ENCODE peak calls at places on chromosomes 7 and 10, in four cellular contexts. A is WTC11, Q is HEK293T, B is K562. J is an unnamed sample.

GRCh38 chr10:132844069-132844809 is 58.3 kb upstream of the NKX6-2 start:
- DNase-seq in A (no peak), Q (no peak), B (no peak), J (no peak)

GRCh38 chr7:133300097-133300496 is 47.2 kb downstream of the EXOC4 start:
- DNase-seq in A (no peak), Q (no peak), B (no peak), J (no peak)

GRCh38 chr7:120033114-120033513 is 239.9 kb upstream of the KCND2 start:
- DNase-seq in A (no peak), Q (no peak), B (peak), J (no peak)

GRCh38 chr7:138865843-138866242 is 67.8 kb upstream of the ATP6V0A4 start:
- DNase-seq in A (peak), Q (no peak), B (peak), J (no peak)

GRCh38 chr10:93542358-93542791 is 24.1 kb upstream of the FFAR4 start:
- DNase-seq in A (no peak), Q (no peak), B (peak), J (no peak)

GRCh38 chr7:43926193-43927043 is at the start of gene UBE2D4:
- DNase-seq in A (peak), Q (peak), B (peak), J (peak)

GRCh38 chr7:10237306-10237705 is 736.4 kb upstream of the PHF14 start:
- DNase-seq in A (no peak), Q (no peak), B (no peak), J (peak)

GRCh38 chr7:105346593-105347322 is 42.0 kb downstream of the SRPK2 start:
- DNase-seq in A (no peak), Q (no peak), B (no peak), J (no peak)

GRCh38 chr10:102420443-102420809 is 210 bp upstream of the FBXL15 start:
- DNase-seq in A (peak), Q (no peak), B (peak), J (no peak)

GRCh38 chr10:128927821-128928220 is 539.2 kb upstream of the MGMT start:
- DNase-seq in A (peak), Q (no peak), B (no peak), J (no peak)

GRCh38 chr10:91700273-91700672 is 67.4 kb upstream of the PPP1R3C start:
- DNase-seq in A (no peak), Q (no peak), B (no peak), J (no peak)

GRCh38 chr7:132290021-132290420 is 286.2 kb downstream of the PLXNA4 start:
- DNase-seq in A (no peak), Q (no peak), B (no peak), J (no peak)

GRCh38 chr10:46539596-46540411 is 16.7 kb downstream of the GPRIN2 start:
- DNase-seq in A (peak), Q (no peak), B (no peak), J (peak)

GRCh38 chr10:125343118-125343752 is 182.9 kb upstream of the CTBP2 start:
- DNase-seq in A (peak), Q (peak), B (peak), J (peak)

GRCh38 chr10:87750001-87750651 is 67.9 kb downstream of the ATAD1 start:
- DNase-seq in A (no peak), Q (no peak), B (no peak), J (no peak)

GRCh38 chr7:47337021-47337492 is 244.9 kb downstream of the TNS3 start:
- DNase-seq in A (no peak), Q (no peak), B (no peak), J (no peak)

GRCh38 chr10:50326757-50327701 is 75.7 kb upstream of the ASAH2 start:
- DNase-seq in A (no peak), Q (no peak), B (peak), J (no peak)

GRCh38 chr7:84204655-84205054 is 10.1 kb upstream of the SEMA3A start:
- DNase-seq in A (no peak), Q (no peak), B (no peak), J (no peak)

GRCh38 chr10:77157248-77158019 is 480.2 kb downstream of the KCNMA1 start:
- DNase-seq in A (no peak), Q (no peak), B (no peak), J (no peak)
- TF ChIP-seq ELF4 in A (no peak), Q (no peak), B (no peak), J (no peak)

DNA sequence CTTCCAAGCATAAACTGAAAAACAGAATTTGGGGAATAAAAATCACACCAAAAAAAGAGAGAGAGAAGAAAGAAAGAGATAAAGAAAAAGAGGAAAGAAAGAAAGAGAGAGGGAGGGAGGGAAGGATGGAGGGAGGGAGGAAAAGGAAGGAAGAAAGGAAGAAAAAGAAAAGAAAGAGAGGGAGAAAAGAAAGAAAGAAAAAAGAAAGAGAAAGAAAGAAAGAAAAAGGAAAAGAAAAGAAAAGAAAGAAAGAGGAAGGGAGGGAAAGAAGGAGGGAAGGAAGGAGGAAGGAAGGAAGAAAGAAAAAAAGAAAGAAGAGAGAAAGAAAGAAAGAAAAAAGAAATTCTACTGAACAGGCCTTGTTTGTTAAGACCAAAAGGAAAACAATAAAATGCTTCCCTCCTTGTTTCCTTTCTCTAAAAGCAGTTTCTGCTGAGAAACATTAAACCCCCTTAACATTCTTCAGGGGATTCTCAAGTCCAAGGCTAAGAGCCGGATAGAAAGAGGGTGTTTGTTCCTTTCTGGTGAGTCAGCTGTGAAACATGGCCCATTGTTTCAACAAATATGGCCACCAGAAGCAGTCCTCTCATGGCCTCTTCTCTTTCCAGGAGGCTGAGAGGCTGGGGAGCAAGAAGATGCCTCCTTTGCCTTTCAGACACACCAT is 46.9 kb upstream of the GPAM start:
- DNase-seq in A (no peak), Q (no peak), B (no peak), J (peak)
- TF ChIP-seq ELF4 in A (no peak), Q (no peak), B (no peak), J (no peak)

GRCh38 chr7:5646846-5647245 is 134.6 kb downstream of the RNF216 start:
- DNase-seq in A (no peak), Q (no peak), B (no peak), J (no peak)
- TF ChIP-seq ELF4 in A (no peak), Q (no peak), B (no peak), J (no peak)

DNA sequence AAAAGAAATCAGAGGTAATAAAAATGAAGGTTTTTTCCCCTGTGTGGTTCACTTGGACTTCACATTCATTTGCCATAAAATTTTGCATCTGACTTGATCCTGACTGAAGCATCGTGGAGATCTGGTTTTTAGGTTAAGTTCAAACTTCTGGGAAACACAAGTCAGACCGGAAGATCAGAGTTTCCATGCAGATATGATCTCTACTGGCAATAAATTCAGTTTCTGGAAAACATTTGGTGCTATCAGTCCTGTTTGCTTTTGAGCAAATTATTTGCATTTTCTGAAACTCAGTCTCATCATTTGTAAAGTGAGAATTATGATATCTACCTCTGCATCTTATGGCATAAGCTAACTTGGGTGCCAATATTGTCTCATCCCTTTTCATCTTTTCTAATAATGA is 81.3 kb upstream of the KCNMA1 start:
- DNase-seq in A (no peak), Q (no peak), B (no peak), J (no peak)
- TF ChIP-seq ELF4 in A (no peak), Q (no peak), B (no peak), J (no peak)

GRCh38 chr10:103724771-103725170 is 130.6 kb downstream of the SH3PXD2A start:
- DNase-seq in A (no peak), Q (no peak), B (no peak), J (no peak)
- TF ChIP-seq ELF4 in A (no peak), Q (no peak), B (no peak), J (no peak)

GRCh38 chr7:38973760-38974159 is 3.9 kb upstream of the POU6F2 start:
- DNase-seq in A (no peak), Q (no peak), B (peak), J (no peak)

GRCh38 chr7:38977658-38978057 is at the start of gene POU6F2:
- DNase-seq in A (no peak), Q (no peak), B (no peak), J (no peak)

GRCh38 chr7:38978474-38978873 is 765 bp downstream of the POU6F2 start:
- DNase-seq in A (no peak), Q (no peak), B (no peak), J (no peak)

GRCh38 chr7:38975944-38976392 is 1.7 kb upstream of the POU6F2 start:
- DNase-seq in A (peak), Q (peak), B (no peak), J (no peak)
- TF ChIP-seq ELF4 in A (no peak), Q (no peak), B (no peak), J (no peak)

GRCh38 chr7:121994625-121995410 is 121.9 kb downstream of the PTPRZ1 start:
- DNase-seq in A (peak), Q (peak), B (peak), J (peak)
- TF ChIP-seq ELF4 in A (no peak), Q (no peak), B (no peak), J (no peak)

GRCh38 chr7:150935149-150935548 is 43.0 kb downstream of the KCNH2 start:
- DNase-seq in A (no peak), Q (no peak), B (no peak), J (no peak)

GRCh38 chr7:150937848-150938561 is 40.1 kb downstream of the KCNH2 start:
- DNase-seq in A (no peak), Q (no peak), B (peak), J (no peak)

GRCh38 chr7:150936018-150936417 is 42.1 kb downstream of the KCNH2 start:
- DNase-seq in A (no peak), Q (no peak), B (no peak), J (no peak)

GRCh38 chr7:150931199-150931869 is 46.8 kb downstream of the KCNH2 start:
- DNase-seq in A (no peak), Q (no peak), B (peak), J (no peak)

DNA sequence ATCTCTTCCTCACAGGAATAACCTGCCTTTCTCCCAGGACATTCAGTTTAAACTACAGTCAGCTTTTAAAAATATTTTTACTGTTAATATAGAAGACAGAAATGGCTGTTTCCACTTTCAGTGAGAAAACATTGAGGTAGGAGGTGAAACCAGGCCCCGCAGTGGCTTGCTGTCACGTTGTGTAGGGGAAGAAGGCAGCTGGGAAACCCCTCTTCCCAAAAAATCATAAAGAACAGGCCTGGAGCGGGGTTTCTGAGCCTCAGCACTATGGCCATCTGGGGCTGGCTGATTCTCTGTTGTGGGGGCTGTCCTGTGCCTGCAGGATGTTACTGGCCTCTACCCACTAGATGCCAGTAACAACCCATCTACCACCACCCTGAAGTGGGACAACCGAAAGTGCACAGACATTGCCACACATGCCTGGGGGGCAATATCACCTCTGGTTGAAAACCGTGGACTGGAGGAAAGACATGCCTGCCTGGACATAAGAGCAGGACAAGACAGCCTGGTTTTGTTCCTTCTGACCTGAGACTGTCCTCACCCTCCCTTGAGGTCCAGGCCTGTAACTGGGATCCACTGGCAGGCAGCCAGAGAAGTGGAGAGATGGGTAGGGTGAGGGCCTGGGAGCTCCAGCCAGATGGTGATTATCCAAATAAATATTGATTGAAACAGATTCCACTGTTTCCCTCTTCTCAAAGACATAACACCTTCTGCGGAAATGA is 43.9 kb downstream of the KCNH2 start:
- DNase-seq in A (no peak), Q (no peak), B (no peak), J (no peak)
- TF ChIP-seq ELF4 in A (no peak), Q (no peak), B (no peak), J (no peak)

GRCh38 chr10:16856092-16856491 is 38.9 kb upstream of the RSU1 start:
- DNase-seq in A (no peak), Q (no peak), B (no peak), J (no peak)

GRCh38 chr10:16853809-16854208 is 36.6 kb upstream of the RSU1 start:
- DNase-seq in A (no peak), Q (no peak), B (no peak), J (no peak)

GRCh38 chr10:16857419-16857818 is 40.2 kb upstream of the RSU1 start:
- DNase-seq in A (no peak), Q (no peak), B (no peak), J (no peak)

GRCh38 chr10:16854623-16855022 is 37.4 kb upstream of the RSU1 start:
- DNase-seq in A (no peak), Q (no peak), B (no peak), J (no peak)

GRCh38 chr10:16856567-16856966 is 39.3 kb upstream of the RSU1 start:
- DNase-seq in A (no peak), Q (no peak), B (peak), J (no peak)
- TF ChIP-seq ELF4 in A (no peak), Q (no peak), B (no peak), J (no peak)

GRCh38 chr7:107387077-107387476 is 82.8 kb upstream of the GPR22 start:
- DNase-seq in A (peak), Q (peak), B (peak), J (no peak)

GRCh38 chr7:107383203-107383602 is 86.7 kb upstream of the GPR22 start:
- DNase-seq in A (no peak), Q (no peak), B (no peak), J (no peak)

GRCh38 chr7:107386543-107386900 is 83.3 kb upstream of the GPR22 start:
- DNase-seq in A (no peak), Q (no peak), B (no peak), J (no peak)

GRCh38 chr7:107381453-107381852 is 88.4 kb upstream of the GPR22 start:
- DNase-seq in A (no peak), Q (no peak), B (no peak), J (no peak)

GRCh38 chr7:107384025-107384424 is 85.8 kb upstream of the GPR22 start:
- DNase-seq in A (no peak), Q (no peak), B (peak), J (no peak)
- TF ChIP-seq ELF4 in A (no peak), Q (no peak), B (no peak), J (no peak)